ENCODE peak calls at places on chromosomes 2 and 18, in four cellular contexts. One of them, this sample, is unnamed.

GRCh38 chr2:120650022-120650644 is 85.5 kb upstream of the GLI2 start:
- DNase-seq in activated CD4-positive, alpha-beta T cell treated with anti-CD3 and anti-CD28 coated beads, Interleukin-2, amount 50 U/mL, for 24 hours: no peak
- DNase-seq in GM10248: no peak
- DNase-seq in Daoy: no peak
- DNase-seq in this sample: no peak

GRCh38 chr18:35808796-35809195 is 163.7 kb upstream of the RMP24 start:
- DNase-seq in Daoy: no peak
- DNase-seq in GM10248: no peak
- DNase-seq in activated CD4-positive, alpha-beta T cell treated with anti-CD3 and anti-CD28 coated beads, Interleukin-2, amount 50 U/mL, for 24 hours: no peak
- DNase-seq in this sample: no peak

GRCh38 chr18:53702480-53702879 is 522.0 kb downstream of the MBD2 start:
- DNase-seq in GM10248: no peak
- DNase-seq in Daoy: no peak
- DNase-seq in activated CD4-positive, alpha-beta T cell treated with anti-CD3 and anti-CD28 coated beads, Interleukin-2, amount 50 U/mL, for 24 hours: no peak
- DNase-seq in this sample: no peak

GRCh38 chr2:216651370-216651881 is 18.2 kb downstream of the IGFBP2 start:
- DNase-seq in GM10248: no peak
- DNase-seq in activated CD4-positive, alpha-beta T cell treated with anti-CD3 and anti-CD28 coated beads, Interleukin-2, amount 50 U/mL, for 24 hours: no peak
- DNase-seq in Daoy: no peak
- DNase-seq in this sample: no peak

GRCh38 chr18:13913205-13913604 is 2.1 kb downstream of the MC2R start:
- DNase-seq in Daoy: no peak
- DNase-seq in GM10248: no peak
- DNase-seq in activated CD4-positive, alpha-beta T cell treated with anti-CD3 and anti-CD28 coated beads, Interleukin-2, amount 50 U/mL, for 24 hours: no peak
- DNase-seq in this sample: no peak

GRCh38 chr2:584863-585823 is 92.1 kb downstream of the TMEM18 start:
- DNase-seq in activated CD4-positive, alpha-beta T cell treated with anti-CD3 and anti-CD28 coated beads, Interleukin-2, amount 50 U/mL, for 24 hours: no peak
- DNase-seq in Daoy: peak
- DNase-seq in GM10248: peak
- DNase-seq in this sample: peak

GRCh38 chr2:15127251-15127650 is 433.9 kb downstream of the NBAS start:
- DNase-seq in Daoy: no peak
- DNase-seq in activated CD4-positive, alpha-beta T cell treated with anti-CD3 and anti-CD28 coated beads, Interleukin-2, amount 50 U/mL, for 24 hours: no peak
- DNase-seq in GM10248: no peak
- DNase-seq in this sample: no peak

GRCh38 chr2:172101008-172101706 is 1.5 kb downstream of the DLX2 start:
- DNase-seq in GM10248: peak
- DNase-seq in activated CD4-positive, alpha-beta T cell treated with anti-CD3 and anti-CD28 coated beads, Interleukin-2, amount 50 U/mL, for 24 hours: no peak
- DNase-seq in Daoy: no peak
- DNase-seq in this sample: no peak

GRCh38 chr2:96103388-96103705 is 13.0 kb downstream of the ADRA2B start:
- DNase-seq in activated CD4-positive, alpha-beta T cell treated with anti-CD3 and anti-CD28 coated beads, Interleukin-2, amount 50 U/mL, for 24 hours: no peak
- DNase-seq in Daoy: no peak
- DNase-seq in GM10248: no peak
- DNase-seq in this sample: no peak

GRCh38 chr2:28325173-28325566 is 67.5 kb upstream of the FOSL2 start:
- DNase-seq in activated CD4-positive, alpha-beta T cell treated with anti-CD3 and anti-CD28 coated beads, Interleukin-2, amount 50 U/mL, for 24 hours: no peak
- DNase-seq in GM10248: no peak
- DNase-seq in Daoy: no peak
- DNase-seq in this sample: no peak

GRCh38 chr2:144516417-144516980 is 3.4 kb downstream of the ZEB2 start:
- DNase-seq in GM10248: no peak
- DNase-seq in activated CD4-positive, alpha-beta T cell treated with anti-CD3 and anti-CD28 coated beads, Interleukin-2, amount 50 U/mL, for 24 hours: no peak
- DNase-seq in Daoy: peak
- DNase-seq in this sample: no peak

GRCh38 chr2:9772035-9772998 is 71.0 kb upstream of the TAF1B start:
- DNase-seq in activated CD4-positive, alpha-beta T cell treated with anti-CD3 and anti-CD28 coated beads, Interleukin-2, amount 50 U/mL, for 24 hours: no peak
- DNase-seq in Daoy: no peak
- DNase-seq in GM10248: no peak
- DNase-seq in this sample: no peak

GRCh38 chr2:197952540-197953202 is 148.3 kb downstream of the PLCL1 start:
- DNase-seq in GM10248: no peak
- DNase-seq in Daoy: peak
- DNase-seq in activated CD4-positive, alpha-beta T cell treated with anti-CD3 and anti-CD28 coated beads, Interleukin-2, amount 50 U/mL, for 24 hours: no peak
- DNase-seq in this sample: no peak

This sample was measured in effector CD8-positive, alpha-beta T cell.